ENCODE peak calls at places on chromosomes 13 and 19, in six cellular contexts. One of them, this sample, is unnamed.

GRCh38 chr19:53823380-53824120 is 564 bp downstream of the NLRP12 start:
- DNase-seq in body of pancreas: no peak
- DNase-seq in fibroblast of mammary gland: no peak
- DNase-seq in dorsolateral prefrontal cortex: no peak
- DNase-seq in natural killer cell: no peak
- DNase-seq in heart right ventricle: no peak
- DNase-seq in this sample: no peak

GRCh38 chr13:73765651-73766384 is 368.4 kb downstream of the KLF12 start:
- DNase-seq in fibroblast of mammary gland: peak; percentile 36
- DNase-seq in body of pancreas: peak; percentile 92
- DNase-seq in heart right ventricle: peak; percentile 93
- DNase-seq in dorsolateral prefrontal cortex: peak; percentile 81
- DNase-seq in natural killer cell: peak; percentile 56
- DNase-seq in this sample: peak; percentile 93

GRCh38 chr19:7904074-7905020 is 670 bp downstream of the MAP2K7 start:
- DNase-seq in fibroblast of mammary gland: no peak
- DNase-seq in heart right ventricle: no peak
- DNase-seq in natural killer cell: peak; percentile 90
- DNase-seq in body of pancreas: no peak
- DNase-seq in dorsolateral prefrontal cortex: no peak
- DNase-seq in this sample: peak; percentile 75

GRCh38 chr19:18204394-18205179 is 745 bp upstream of the RAB3A start:
- DNase-seq in natural killer cell: peak; percentile 33
- DNase-seq in dorsolateral prefrontal cortex: no peak
- DNase-seq in fibroblast of mammary gland: peak; percentile 23
- DNase-seq in body of pancreas: no peak
- DNase-seq in heart right ventricle: peak; percentile 80
- DNase-seq in this sample: peak; percentile 70

GRCh38 chr19:10007811-10008211 is 2.5 kb downstream of the COL5A3 start:
- DNase-seq in body of pancreas: peak; percentile 34
- DNase-seq in dorsolateral prefrontal cortex: no peak
- DNase-seq in heart right ventricle: peak; percentile 69
- DNase-seq in natural killer cell: no peak
- DNase-seq in fibroblast of mammary gland: peak; percentile 89
- DNase-seq in this sample: no peak

GRCh38 chr13:73039201-73040108 is 19.4 kb upstream of the KLF5 start:
- DNase-seq in fibroblast of mammary gland: no peak
- DNase-seq in natural killer cell: no peak
- DNase-seq in dorsolateral prefrontal cortex: no peak
- DNase-seq in heart right ventricle: no peak
- DNase-seq in body of pancreas: no peak
- DNase-seq in this sample: no peak

GRCh38 chr19:27793128-27793643 is 1419.8 kb downstream of the UQCRFS1 start:
- DNase-seq in fibroblast of mammary gland: peak; percentile 78
- DNase-seq in natural killer cell: no peak
- DNase-seq in dorsolateral prefrontal cortex: peak; percentile 75
- DNase-seq in body of pancreas: peak; percentile 89
- DNase-seq in heart right ventricle: peak; percentile 63
- DNase-seq in this sample: peak; percentile 87

GRCh38 chr19:20423381-20424207 is 142.0 kb downstream of the ZNF737 start:
- DNase-seq in heart right ventricle: peak; percentile 52
- DNase-seq in dorsolateral prefrontal cortex: peak; percentile 37
- DNase-seq in fibroblast of mammary gland: peak; percentile 66
- DNase-seq in natural killer cell: peak; percentile 28
- DNase-seq in body of pancreas: peak; percentile 78
- DNase-seq in this sample: peak; percentile 55

GRCh38 chr19:10625003-10625761 is at the start of gene SLC44A2:
- DNase-seq in dorsolateral prefrontal cortex: peak; percentile 64
- DNase-seq in heart right ventricle: peak; percentile 84
- DNase-seq in natural killer cell: no peak
- DNase-seq in body of pancreas: peak; percentile 96
- DNase-seq in fibroblast of mammary gland: peak; percentile 36
- DNase-seq in this sample: no peak

GRCh38 chr13:41059466-41059865 is 1.8 kb upstream of the WBP4 start:
- DNase-seq in heart right ventricle: no peak
- DNase-seq in dorsolateral prefrontal cortex: no peak
- DNase-seq in natural killer cell: no peak
- DNase-seq in fibroblast of mammary gland: peak; percentile 44
- DNase-seq in body of pancreas: no peak
- DNase-seq in this sample: no peak

GRCh38 chr19:7917292-7918061 is 2.7 kb upstream of the SNAPC2 start:
- DNase-seq in natural killer cell: peak; percentile 61
- DNase-seq in fibroblast of mammary gland: peak; percentile 46
- DNase-seq in heart right ventricle: no peak
- DNase-seq in body of pancreas: peak; percentile 65
- DNase-seq in dorsolateral prefrontal cortex: peak; percentile 72
- DNase-seq in this sample: peak; percentile 76

GRCh38 chr19:51691122-51692064 is 1.7 kb upstream of the SPACA6 start:
- DNase-seq in body of pancreas: no peak
- DNase-seq in fibroblast of mammary gland: peak; percentile 52
- DNase-seq in natural killer cell: no peak
- DNase-seq in heart right ventricle: no peak
- DNase-seq in dorsolateral prefrontal cortex: no peak
- DNase-seq in this sample: no peak

GRCh38 chr13:113178070-113178895 is 19.8 kb downstream of the PROZ start:
- DNase-seq in heart right ventricle: no peak
- DNase-seq in natural killer cell: no peak
- DNase-seq in body of pancreas: no peak
- DNase-seq in dorsolateral prefrontal cortex: no peak
- DNase-seq in fibroblast of mammary gland: peak; percentile 90
- DNase-seq in this sample: no peak

GRCh38 chr19:10027158-10027997 is 14.1 kb downstream of the RDH8 start:
- DNase-seq in heart right ventricle: peak; percentile 94
- DNase-seq in body of pancreas: peak; percentile 98
- DNase-seq in fibroblast of mammary gland: peak; percentile 90
- DNase-seq in dorsolateral prefrontal cortex: peak; percentile 62
- DNase-seq in natural killer cell: peak; percentile 79
- DNase-seq in this sample: peak; percentile 86

GRCh38 chr13:113001251-113002140 is 32.5 kb downstream of the MCF2L start:
- DNase-seq in heart right ventricle: no peak
- DNase-seq in body of pancreas: peak; percentile 80
- DNase-seq in dorsolateral prefrontal cortex: peak; percentile 81
- DNase-seq in fibroblast of mammary gland: no peak
- DNase-seq in natural killer cell: no peak
- DNase-seq in this sample: no peak

GRCh38 chr19:46297700-46298476 is 1.0 kb downstream of the HIF3A start:
- DNase-seq in dorsolateral prefrontal cortex: peak; percentile 9
- DNase-seq in body of pancreas: peak; percentile 45
- DNase-seq in heart right ventricle: peak; percentile 85
- DNase-seq in fibroblast of mammary gland: peak; percentile 54
- DNase-seq in natural killer cell: no peak
- DNase-seq in this sample: no peak

GRCh38 chr13:52665325-52665724 is 12.7 kb downstream of the SUGT1 start:
- DNase-seq in natural killer cell: no peak
- DNase-seq in heart right ventricle: no peak
- DNase-seq in dorsolateral prefrontal cortex: no peak
- DNase-seq in body of pancreas: no peak
- DNase-seq in fibroblast of mammary gland: peak; percentile 41
- DNase-seq in this sample: no peak

GRCh38 chr19:49148784-49149651 is 6.2 kb downstream of the HRC start:
- DNase-seq in body of pancreas: peak; percentile 100
- DNase-seq in natural killer cell: peak; percentile 80
- DNase-seq in fibroblast of mammary gland: peak; percentile 79
- DNase-seq in heart right ventricle: peak; percentile 99
- DNase-seq in dorsolateral prefrontal cortex: peak; percentile 96
- DNase-seq in this sample: peak; percentile 95

GRCh38 chr13:99178636-99179035 is 22.0 kb upstream of the UBAC2 start:
- DNase-seq in body of pancreas: no peak
- DNase-seq in heart right ventricle: no peak
- DNase-seq in dorsolateral prefrontal cortex: no peak
- DNase-seq in fibroblast of mammary gland: peak; percentile 10
- DNase-seq in natural killer cell: no peak
- DNase-seq in this sample: no peak

GRCh38 chr13:111304603-111305289 is 15.7 kb upstream of the TEX29 start:
- DNase-seq in natural killer cell: no peak
- DNase-seq in fibroblast of mammary gland: no peak
- DNase-seq in body of pancreas: no peak
- DNase-seq in heart right ventricle: no peak
- DNase-seq in dorsolateral prefrontal cortex: no peak
- DNase-seq in this sample: no peak

GRCh38 chr19:14003279-14004051 is 2.7 kb downstream of the RFX1 start:
- DNase-seq in body of pancreas: no peak
- DNase-seq in fibroblast of mammary gland: peak; percentile 40
- DNase-seq in heart right ventricle: no peak
- DNase-seq in natural killer cell: no peak
- DNase-seq in dorsolateral prefrontal cortex: no peak
- DNase-seq in this sample: peak; percentile 37

GRCh38 chr19:19094513-19094912 is 30.7 kb downstream of the SLC25A42 start:
- DNase-seq in natural killer cell: no peak
- DNase-seq in dorsolateral prefrontal cortex: no peak
- DNase-seq in body of pancreas: no peak
- DNase-seq in heart right ventricle: no peak
- DNase-seq in fibroblast of mammary gland: no peak
- DNase-seq in this sample: no peak

GRCh38 chr13:51336746-51337145 is 2.7 kb upstream of the SERPINE3 start:
- DNase-seq in body of pancreas: peak; percentile 79
- DNase-seq in dorsolateral prefrontal cortex: no peak
- DNase-seq in natural killer cell: no peak
- DNase-seq in fibroblast of mammary gland: no peak
- DNase-seq in heart right ventricle: no peak
- DNase-seq in this sample: no peak

GRCh38 chr19:1406818-1407661 is at the start of gene DAZAP1:
- DNase-seq in fibroblast of mammary gland: peak; percentile 96
- DNase-seq in natural killer cell: peak; percentile 100
- DNase-seq in dorsolateral prefrontal cortex: peak; percentile 99
- DNase-seq in heart right ventricle: peak; percentile 99
- DNase-seq in body of pancreas: peak; percentile 100
- DNase-seq in this sample: peak; percentile 99
- TF ChIP-seq CTCF in fibroblast of mammary gland: peak; percentile 40
- TF ChIP-seq CTCF in natural killer cell: peak; percentile 70
- TF ChIP-seq CTCF in dorsolateral prefrontal cortex: peak; percentile 55
- TF ChIP-seq CTCF in heart right ventricle: no peak
- TF ChIP-seq CTCF in body of pancreas: peak; percentile 15
- TF ChIP-seq CTCF in this sample: peak; percentile 92

GRCh38 chr19:38718747-38719543 is 25.3 kb downstream of the CAPN12 start:
- DNase-seq in heart right ventricle: peak; percentile 70
- DNase-seq in natural killer cell: no peak
- DNase-seq in dorsolateral prefrontal cortex: peak; percentile 46
- DNase-seq in fibroblast of mammary gland: no peak
- DNase-seq in body of pancreas: peak; percentile 58
- DNase-seq in this sample: no peak
- TF ChIP-seq CTCF in heart right ventricle: peak; percentile 44
- TF ChIP-seq CTCF in natural killer cell: no peak
- TF ChIP-seq CTCF in dorsolateral prefrontal cortex: peak; percentile 36
- TF ChIP-seq CTCF in fibroblast of mammary gland: peak; percentile 19
- TF ChIP-seq CTCF in body of pancreas: no peak
- TF ChIP-seq CTCF in this sample: no peak

DNA sequence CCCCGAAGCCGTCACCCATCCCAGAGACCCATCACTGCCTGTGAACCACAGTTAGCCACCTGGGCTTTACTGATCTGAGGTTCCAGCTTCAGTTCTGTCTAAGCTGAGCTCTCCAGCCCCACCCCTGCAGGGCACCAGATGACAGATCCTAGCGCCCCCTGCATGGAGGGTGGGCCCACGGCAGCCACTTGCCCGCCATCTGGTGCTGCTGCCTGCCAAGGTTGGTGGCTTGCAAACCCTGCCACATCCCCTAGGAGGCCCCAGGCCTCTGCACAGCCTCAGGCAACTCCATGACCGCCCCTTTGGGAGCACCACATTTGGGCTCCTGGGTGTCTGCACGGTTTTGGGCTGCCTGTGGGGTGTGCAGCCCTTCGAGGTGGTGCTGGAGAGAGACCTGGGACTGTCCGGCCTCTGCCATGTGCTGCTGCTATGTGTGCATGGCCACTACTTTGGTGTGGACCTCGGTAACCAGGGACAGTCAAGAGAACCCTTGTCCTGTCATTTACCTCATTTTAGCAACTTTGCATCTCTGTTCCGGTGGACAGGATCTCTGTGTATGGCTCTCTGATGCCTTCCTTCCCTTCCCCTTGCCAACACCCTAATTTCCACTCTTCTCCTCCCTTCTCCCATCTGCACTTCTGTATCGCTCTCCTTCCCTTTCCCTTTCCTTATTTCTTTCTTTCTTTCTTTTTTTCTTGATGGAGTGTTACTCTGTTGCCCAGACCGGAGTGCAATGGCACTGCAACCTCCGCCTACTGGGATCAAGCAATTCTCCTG is 17.4 kb upstream of the SDHAF1 start:
- DNase-seq in heart right ventricle: no peak
- DNase-seq in body of pancreas: no peak
- DNase-seq in dorsolateral prefrontal cortex: peak; percentile 32
- DNase-seq in natural killer cell: no peak
- DNase-seq in fibroblast of mammary gland: no peak
- DNase-seq in this sample: peak; percentile 71
- TF ChIP-seq CTCF in heart right ventricle: no peak
- TF ChIP-seq CTCF in body of pancreas: no peak
- TF ChIP-seq CTCF in dorsolateral prefrontal cortex: no peak
- TF ChIP-seq CTCF in natural killer cell: no peak
- TF ChIP-seq CTCF in fibroblast of mammary gland: peak; percentile 12
- TF ChIP-seq CTCF in this sample: peak; percentile 60

GRCh38 chr19:40403262-40403984 is 9.8 kb downstream of the PRX start:
- DNase-seq in natural killer cell: peak; percentile 76
- DNase-seq in heart right ventricle: peak; percentile 93
- DNase-seq in body of pancreas: peak; percentile 90
- DNase-seq in dorsolateral prefrontal cortex: peak; percentile 39
- DNase-seq in fibroblast of mammary gland: peak; percentile 86
- DNase-seq in this sample: peak; percentile 91
- TF ChIP-seq CTCF in natural killer cell: no peak
- TF ChIP-seq CTCF in heart right ventricle: no peak
- TF ChIP-seq CTCF in body of pancreas: no peak
- TF ChIP-seq CTCF in dorsolateral prefrontal cortex: no peak
- TF ChIP-seq CTCF in fibroblast of mammary gland: no peak
- TF ChIP-seq CTCF in this sample: no peak

GRCh38 chr13:49679244-49679643 is 12.0 kb downstream of the EBPL start:
- DNase-seq in natural killer cell: no peak
- DNase-seq in fibroblast of mammary gland: no peak
- DNase-seq in heart right ventricle: no peak
- DNase-seq in dorsolateral prefrontal cortex: no peak
- DNase-seq in body of pancreas: peak; percentile 36
- DNase-seq in this sample: peak; percentile 28
- TF ChIP-seq CTCF in natural killer cell: no peak
- TF ChIP-seq CTCF in fibroblast of mammary gland: peak; percentile 16
- TF ChIP-seq CTCF in heart right ventricle: no peak
- TF ChIP-seq CTCF in dorsolateral prefrontal cortex: no peak
- TF ChIP-seq CTCF in body of pancreas: no peak
- TF ChIP-seq CTCF in this sample: peak; percentile 18

DNA sequence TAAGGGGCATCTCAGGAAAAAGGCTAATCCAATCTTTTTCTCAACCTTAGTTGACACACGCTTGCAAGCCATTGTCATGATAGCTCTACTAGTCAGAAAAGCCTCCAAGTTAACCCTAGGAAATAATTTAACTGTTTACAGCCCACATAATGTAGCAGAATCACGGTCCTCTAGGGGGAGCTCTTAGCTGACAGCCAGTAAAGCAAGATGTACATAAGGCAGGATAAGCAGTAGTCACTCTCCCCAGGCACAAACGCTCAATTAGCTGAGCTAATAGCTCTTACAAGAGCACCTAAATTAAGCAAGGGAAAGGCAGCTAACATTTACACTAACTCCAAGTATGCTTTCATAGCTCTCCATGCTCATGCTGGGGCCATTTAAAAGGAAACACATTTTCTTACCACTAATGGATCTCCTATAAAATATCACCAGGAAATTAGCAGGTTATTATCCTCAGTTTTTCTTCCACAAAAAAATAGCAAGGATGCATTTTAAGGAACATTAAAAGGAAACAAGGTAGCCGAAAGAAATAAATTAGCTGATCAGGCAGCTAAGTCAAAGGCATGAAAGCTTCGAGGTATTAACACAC is 33.7 kb upstream of the ZSCAN5A start:
- DNase-seq in dorsolateral prefrontal cortex: no peak
- DNase-seq in natural killer cell: no peak
- DNase-seq in heart right ventricle: no peak
- DNase-seq in body of pancreas: no peak
- DNase-seq in fibroblast of mammary gland: peak; percentile 15
- DNase-seq in this sample: peak; percentile 61
- TF ChIP-seq CTCF in dorsolateral prefrontal cortex: no peak
- TF ChIP-seq CTCF in natural killer cell: no peak
- TF ChIP-seq CTCF in heart right ventricle: peak; percentile 5
- TF ChIP-seq CTCF in body of pancreas: no peak
- TF ChIP-seq CTCF in fibroblast of mammary gland: peak; percentile 39
- TF ChIP-seq CTCF in this sample: peak; percentile 64

This sample was measured in activated CD8-positive, alpha-beta T cell treated with anti-CD3 and anti-CD28 coated beads for 36 hours.